ENCODE peak calls at places on chromosomes 4 and X, in six cellular contexts. G is fibroblast of lung, I is stomach, R is upper lobe of right lung, O is A549, F is ovary. B is an unnamed sample.

GRCh38 chrX:39759526-39760224 is 338.1 kb downstream of the BCOR start:
- DNase-seq in G (peak; percentile 85), I (peak; percentile 53), R (peak; percentile 66), O (peak; percentile 80), F (peak; percentile 61), B (peak; percentile 82)

GRCh38 chr4:155442267-155443105 is 65.7 kb upstream of the MAP9 start:
- DNase-seq in G (peak; percentile 54), I (peak; percentile 78), R (peak; percentile 87), O (peak; percentile 56), F (peak; percentile 81), B (peak; percentile 80)

GRCh38 chrX:40105016-40105790 is 7.4 kb upstream of the BCOR start:
- DNase-seq in G (peak; percentile 51), I (no peak), R (peak; percentile 79), O (no peak), F (peak; percentile 59), B (peak; percentile 50)

GRCh38 chr4:142095886-142096605 is 459.7 kb downstream of the IL15 start:
- DNase-seq in G (peak; percentile 98), I (no peak), R (no peak), O (peak; percentile 86), F (no peak), B (peak; percentile 49)

GRCh38 chr4:113162089-113162488 is 112.6 kb downstream of the ANK2 start:
- DNase-seq in G (no peak), I (no peak), R (no peak), O (no peak), F (no peak), B (no peak)

GRCh38 chrX:138026211-138026610 is 460.3 kb downstream of the ZIC3 start:
- DNase-seq in G (no peak), I (no peak), R (no peak), O (peak; percentile 1), F (no peak), B (no peak)

GRCh38 chr4:185565696-185566095 is 30.4 kb upstream of the PDLIM3 start:
- DNase-seq in G (no peak), I (no peak), R (no peak), O (no peak), F (no peak), B (no peak)

GRCh38 chrX:13179100-13179499 is 134.7 kb upstream of the FAM9C start:
- DNase-seq in G (no peak), I (no peak), R (no peak), O (no peak), F (no peak), B (peak; percentile 11)

GRCh38 chr4:178296669-178297068 is 854.4 kb upstream of the AGA start:
- DNase-seq in G (no peak), I (no peak), R (no peak), O (no peak), F (no peak), B (no peak)

GRCh38 chrX:63275127-63275526 is 76.0 kb downstream of the SPIN4 start:
- DNase-seq in G (no peak), I (no peak), R (no peak), O (peak; percentile 19), F (no peak), B (peak; percentile 8)

GRCh38 chr4:113404167-113404571 is 354.7 kb downstream of the ANK2 start:
- DNase-seq in G (no peak), I (no peak), R (no peak), O (no peak), F (no peak), B (no peak)

GRCh38 chrX:63635750-63636149 is 149.3 kb downstream of the ARHGEF9 start:
- DNase-seq in G (no peak), I (no peak), R (no peak), O (no peak), F (no peak), B (no peak)

GRCh38 chr4:176377705-176378302 is 58.0 kb downstream of the SPCS3 start:
- DNase-seq in G (peak; percentile 33), I (no peak), R (no peak), O (peak; percentile 47), F (no peak), B (no peak)

GRCh38 chr4:87216469-87216868 is 3.9 kb downstream of the KLHL8 start:
- DNase-seq in G (no peak), I (no peak), R (no peak), O (no peak), F (no peak), B (no peak)

GRCh38 chrX:129876734-129877395 is 29.1 kb upstream of the UTP14A start:
- DNase-seq in G (peak; percentile 82), I (no peak), R (no peak), O (peak; percentile 42), F (no peak), B (peak; percentile 2)

GRCh38 chrX:136764206-136764605 is 16.5 kb downstream of the ARHGEF6 start:
- DNase-seq in G (no peak), I (no peak), R (no peak), O (no peak), F (no peak), B (no peak)

DNA sequence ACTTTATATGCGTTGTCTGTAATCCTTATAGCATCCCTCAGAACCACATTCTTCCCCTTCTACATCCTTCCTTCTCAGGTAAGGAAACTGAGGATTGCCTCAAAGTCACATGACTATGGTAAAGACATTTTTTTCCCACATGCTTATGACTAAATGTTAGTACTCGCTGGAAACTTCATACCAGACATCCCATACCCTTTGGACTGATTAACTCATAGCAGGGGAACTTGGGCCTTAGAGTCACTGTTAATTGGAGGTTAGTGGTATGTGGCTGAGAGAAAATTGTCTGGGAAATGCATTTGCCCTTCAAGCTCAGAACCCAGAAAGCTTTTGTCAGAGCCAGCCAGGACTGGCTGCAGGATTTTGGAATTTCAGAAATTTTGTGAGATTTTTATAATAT is 155.0 kb downstream of the RELL1 start:
- DNase-seq in G (peak; percentile 17), I (no peak), R (no peak), O (no peak), F (no peak), B (no peak)
- H3K4me1 ChIP-seq in G (no peaks in the 10 kb centered on the region), I (peaks cover 6% of the 10 kb centered on the region), R (no peaks in the 10 kb centered on the region), O (no peaks in the 10 kb centered on the region), F (no peaks in the 10 kb centered on the region), B (no peaks in the 10 kb centered on the region)

GRCh38 chr4:76744253-76744921 is 153.6 kb downstream of the SOWAHB start:
- DNase-seq in G (peak; percentile 89), I (no peak), R (no peak), O (no peak), F (no peak), B (no peak)
- H3K4me3 ChIP-seq in G (peak overlapping the region; percentile 19), I (no peak overlapping the region), R (no peak overlapping the region), O (no peak overlapping the region), F (no peak overlapping the region), B (no peak overlapping the region)

GRCh38 chr4:1725521-1725920 is 4.2 kb downstream of the TACC3 start:
- DNase-seq in G (no peak), I (no peak), R (no peak), O (no peak), F (peak; percentile 13), B (no peak)
- H3K4me1 ChIP-seq in G (peaks cover 16% of the 10 kb centered on the region), I (peaks cover 62% of the 10 kb centered on the region), R (peaks cover 37% of the 10 kb centered on the region), O (peaks cover 52% of the 10 kb centered on the region), F (peaks cover 2% of the 10 kb centered on the region), B (no peaks in the 10 kb centered on the region)

GRCh38 chrX:100410901-100411801 is 1.1 kb upstream of the PCDH19 start:
- DNase-seq in G (no peak), I (no peak), R (no peak), O (no peak), F (peak; percentile 20), B (no peak)
- H3K4me3 ChIP-seq in G (no peak overlapping the region), I (peak overlapping the region; percentile 46), R (no peak overlapping the region), O (peak overlapping the region; percentile 50), F (peak overlapping the region; percentile 28), B (no peak overlapping the region)

B was measured in thyroid gland.